ENCODE peak calls at places on chromosomes 4 and X, in seven cellular contexts. R, M, L, V, I, H and N are unnamed samples.

GRCh38 chr4:152265149-152265621 is 270.7 kb downstream of the FBXW7 start:
- DNase-seq in R (no peak), M (no peak), L (no peak), V (peak), I (peak), H (no peak), N (no peak)

GRCh38 chr4:69484011-69484410 is 11.7 kb downstream of the UGT2B4 start:
- DNase-seq in R (no peak), M (no peak), L (no peak), V (no peak), I (no peak), H (no peak), N (no peak)

GRCh38 chrX:149707147-149707901 is 4.5 kb upstream of the MAGEA11 start:
- DNase-seq in R (no peak), M (no peak), L (no peak), V (no peak), I (no peak), H (no peak), N (no peak)

GRCh38 chr4:145481942-145482208 is 222 bp downstream of the SMAD1 start:
- DNase-seq in R (no peak), M (no peak), L (no peak), V (no peak), I (no peak), H (no peak), N (peak)

GRCh38 chr4:6763330-6763851 is 19.1 kb upstream of the KIAA0232 start:
- DNase-seq in R (no peak), M (no peak), L (no peak), V (no peak), I (no peak), H (no peak), N (no peak)

GRCh38 chrX:130378008-130378669 is 7.3 kb downstream of the GPR119 start:
- DNase-seq in R (no peak), M (no peak), L (no peak), V (no peak), I (no peak), H (no peak), N (no peak)

GRCh38 chr4:7330031-7330596 is 104.6 kb downstream of the PSAPL1 start:
- DNase-seq in R (no peak), M (no peak), L (no peak), V (no peak), I (no peak), H (no peak), N (no peak)

GRCh38 chrX:43973249-43973672 is at the start of gene NDP:
- DNase-seq in R (no peak), M (no peak), L (no peak), V (no peak), I (peak), H (no peak), N (no peak)

GRCh38 chrX:74535633-74536141 is 78.7 kb downstream of the RLIM start:
- DNase-seq in R (peak), M (peak), L (no peak), V (no peak), I (peak), H (peak), N (peak)

GRCh38 chrX:314781-315595 is 3.6 kb downstream of the GTPBP6 start:
- DNase-seq in R (no peak), M (no peak), L (no peak), V (no peak), I (no peak), H (peak), N (no peak)

GRCh38 chr4:15194520-15194919 is 192.2 kb downstream of the CPEB2 start:
- DNase-seq in R (no peak), M (no peak), L (no peak), V (no peak), I (peak), H (no peak), N (no peak)

GRCh38 chr4:15201782-15202181 is 199.5 kb downstream of the CPEB2 start:
- DNase-seq in R (no peak), M (no peak), L (no peak), V (no peak), I (no peak), H (no peak), N (no peak)

GRCh38 chr4:15202481-15202880 is 200.2 kb downstream of the CPEB2 start:
- DNase-seq in R (no peak), M (no peak), L (no peak), V (no peak), I (peak), H (no peak), N (no peak)

GRCh38 chr4:15198070-15198727 is 195.9 kb downstream of the CPEB2 start:
- DNase-seq in R (no peak), M (no peak), L (no peak), V (no peak), I (peak), H (no peak), N (no peak)

GRCh38 chr4:15197005-15197404 is 194.7 kb downstream of the CPEB2 start:
- DNase-seq in R (peak), M (no peak), L (no peak), V (no peak), I (peak), H (no peak), N (no peak)
- TF ChIP-seq CTCF in R (no peak), M (no peak), L (peak), V (peak), I (peak), H (no peak), N (no peak)

GRCh38 chr4:140049924-140050681 is 103.9 kb downstream of the MAML3 start:
- DNase-seq in R (peak), M (no peak), L (no peak), V (no peak), I (peak), H (no peak), N (no peak)
- TF ChIP-seq CTCF in R (peak), M (no peak), L (peak), V (peak), I (peak), H (no peak), N (no peak)

DNA sequence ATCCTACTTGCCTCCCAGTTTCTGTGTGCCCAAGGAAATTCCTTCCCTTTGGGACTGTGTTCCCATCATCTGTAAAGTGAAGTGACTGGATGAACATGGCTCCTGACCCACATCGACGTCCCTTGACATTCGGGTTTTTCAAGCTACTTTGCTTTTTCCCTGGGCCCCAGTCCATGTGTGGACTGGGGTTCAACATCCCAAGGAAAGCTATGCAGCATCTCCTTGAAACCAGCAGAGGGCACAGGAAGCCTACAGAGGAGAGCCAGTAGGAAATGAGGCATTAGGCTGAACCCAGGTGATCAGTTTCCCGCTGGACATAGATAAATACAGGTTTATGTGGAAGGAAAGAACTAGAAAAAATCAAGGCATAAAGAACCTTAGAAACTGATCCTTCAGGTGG is 145.1 kb upstream of the ARHGEF9 start:
- DNase-seq in R (peak), M (no peak), L (no peak), V (no peak), I (no peak), H (no peak), N (no peak)
- TF ChIP-seq CTCF in R (peak), M (no peak), L (peak), V (no peak), I (peak), H (no peak), N (no peak)

GRCh38 chrX:53422915-53423268 is 219 bp downstream of the RIBC1 start:
- DNase-seq in R (no peak), M (no peak), L (no peak), V (no peak), I (no peak), H (no peak), N (no peak)

GRCh38 chrX:53421125-53421524 is 1.3 kb downstream of the SMC1A start:
- DNase-seq in R (no peak), M (no peak), L (no peak), V (no peak), I (no peak), H (no peak), N (no peak)

GRCh38 chrX:53421772-53422090 is 723 bp downstream of the SMC1A start:
- DNase-seq in R (no peak), M (no peak), L (no peak), V (no peak), I (no peak), H (no peak), N (no peak)

GRCh38 chrX:53422091-53422914 is at the start of the genes RIBC1 and SMC1A:
- DNase-seq in R (peak), M (peak), L (peak), V (peak), I (peak), H (peak), N (peak)
- TF ChIP-seq CTCF in R (no peak), M (no peak), L (no peak), V (no peak), I (no peak), H (no peak), N (no peak)

GRCh38 chr4:13535708-13536361 is 8.5 kb downstream of the NKX3-2 start:
- DNase-seq in R (peak), M (no peak), L (no peak), V (no peak), I (no peak), H (no peak), N (no peak)
- TF ChIP-seq CTCF in R (no peak), M (no peak), L (peak), V (no peak), I (no peak), H (no peak), N (no peak)

GRCh38 chrX:30663317-30663716 is 10.1 kb downstream of the GK start:
- DNase-seq in R (no peak), M (no peak), L (no peak), V (no peak), I (no peak), H (no peak), N (no peak)
- TF ChIP-seq CTCF in R (no peak), M (no peak), L (no peak), V (no peak), I (no peak), H (no peak), N (no peak)

GRCh38 chr4:186725422-186726149 is 1.9 kb upstream of the FAT1 start:
- DNase-seq in R (peak), M (peak), L (peak), V (peak), I (peak), H (peak), N (no peak)

GRCh38 chr4:186727977-186728519 is 4.4 kb upstream of the FAT1 start:
- DNase-seq in R (peak), M (no peak), L (no peak), V (no peak), I (peak), H (no peak), N (no peak)

GRCh38 chr4:186727149-186727976 is 3.7 kb upstream of the FAT1 start:
- DNase-seq in R (no peak), M (no peak), L (no peak), V (no peak), I (no peak), H (no peak), N (no peak)

GRCh38 chr4:186726150-186726439 is 2.4 kb upstream of the FAT1 start:
- DNase-seq in R (no peak), M (no peak), L (no peak), V (no peak), I (no peak), H (no peak), N (no peak)

DNA sequence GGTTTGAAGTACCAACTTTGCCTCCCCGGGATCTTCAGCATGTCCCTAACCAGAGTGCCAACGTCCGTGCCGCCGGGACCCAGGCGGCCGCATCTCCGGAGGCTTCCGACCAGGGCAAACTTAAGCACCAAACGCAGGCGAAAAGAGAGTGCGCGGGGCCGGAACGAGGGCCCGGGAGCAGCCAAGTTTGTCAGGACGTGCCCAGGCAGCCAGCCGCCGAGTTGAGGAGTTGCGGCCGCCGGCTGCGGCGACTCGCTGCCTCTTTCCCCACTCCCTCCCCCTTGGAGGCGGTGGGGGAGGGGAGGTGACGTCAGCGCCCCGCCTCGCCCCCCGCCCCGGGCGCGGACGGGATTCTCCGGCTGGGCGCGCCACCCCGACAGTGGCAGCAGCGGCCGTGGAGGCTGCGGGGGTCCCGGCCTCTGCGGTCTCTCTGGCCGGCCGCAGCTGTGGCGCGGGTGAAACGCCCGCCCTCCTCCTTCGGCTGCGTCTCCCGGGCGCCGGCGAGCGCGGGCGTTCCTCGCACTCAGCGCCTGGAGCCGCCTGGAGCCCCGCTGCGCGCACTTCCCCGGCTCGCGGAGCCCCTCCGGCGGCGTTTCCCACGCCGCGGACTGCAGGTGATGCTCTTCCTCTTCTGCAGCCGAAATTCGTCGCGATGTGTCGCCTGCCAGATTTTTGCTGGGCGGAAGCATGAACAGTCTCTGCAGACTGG is 2.9 kb upstream of the FAT1 start:
- DNase-seq in R (peak), M (peak), L (peak), V (peak), I (peak), H (peak), N (no peak)
- TF ChIP-seq CTCF in R (no peak), M (no peak), L (peak), V (no peak), I (no peak), H (no peak), N (no peak)

DNA sequence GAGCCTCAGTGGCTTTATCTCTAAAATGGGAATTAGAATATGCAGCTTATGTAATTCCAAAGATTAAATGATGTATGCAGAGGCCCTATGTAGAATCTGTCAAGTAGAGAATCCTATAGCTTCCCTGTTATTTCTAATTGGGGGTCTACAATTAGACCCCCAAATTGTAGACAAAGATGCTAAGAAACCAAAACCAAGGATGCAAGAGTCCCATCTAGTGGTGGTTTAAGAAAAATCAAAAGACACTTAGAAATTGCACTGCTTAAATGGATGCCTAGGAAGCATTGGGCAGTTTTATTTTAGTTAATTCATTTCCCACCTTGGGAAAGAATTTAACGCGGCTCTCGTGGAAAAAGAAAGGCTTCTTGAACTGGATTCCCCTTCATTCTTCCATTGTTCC is 115.2 kb downstream of the GABRA2 start:
- DNase-seq in R (no peak), M (no peak), L (no peak), V (no peak), I (peak), H (no peak), N (no peak)
- TF ChIP-seq CTCF in R (no peak), M (no peak), L (peak), V (peak), I (no peak), H (no peak), N (no peak)

DNA sequence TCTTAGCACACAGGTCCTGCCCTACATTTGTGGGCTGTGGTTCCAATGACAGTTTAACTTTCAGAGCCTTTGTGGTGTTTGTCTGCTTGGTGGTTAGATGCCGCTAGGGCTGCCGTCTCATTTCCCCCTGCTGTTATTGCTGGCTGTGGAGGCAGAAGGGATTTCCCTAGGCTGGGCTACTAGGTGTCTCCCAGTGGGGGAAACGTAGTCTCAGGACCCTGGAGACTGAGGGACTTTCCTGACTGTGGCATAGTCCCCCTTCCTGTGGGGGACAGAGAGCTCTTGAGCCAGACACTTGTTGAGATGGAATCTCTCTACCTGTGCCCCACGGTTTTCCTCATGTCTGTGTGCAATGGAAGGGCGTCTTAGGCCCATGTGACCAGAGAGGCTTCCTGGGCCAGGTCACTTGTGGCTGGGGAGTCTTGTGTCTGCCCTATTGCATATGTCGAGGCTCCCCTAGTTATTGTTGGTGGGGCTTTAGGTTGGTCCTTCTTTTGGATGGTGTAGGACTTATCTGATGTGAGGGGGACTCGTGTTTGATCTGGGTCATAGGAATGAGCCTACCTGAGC is 68.2 kb downstream of the ARHGAP10 start:
- DNase-seq in R (no peak), M (no peak), L (no peak), V (no peak), I (no peak), H (no peak), N (peak)
- TF ChIP-seq CTCF in R (no peak), M (no peak), L (no peak), V (no peak), I (no peak), H (no peak), N (no peak)